ENCODE peak calls at places on chromosome 22, in seven cellular contexts. P is ovary; T is uterus; W is CD4-positive, alpha-beta memory T cell; A is tibial nerve; Y is cardiac muscle cell; M is fibroblast of lung. D is an unnamed sample. For H3K36me3, the result is how much of the 10 kb centered on the place peaks cover.

GRCh38 chr22:33409134-33409533 is 351.0 kb upstream of the SYN3 start:
- DNase-seq in M (no peak), T (no peak), Y (no peak), P (no peak), W (no peak), A (no peak), D (no peak)

GRCh38 chr22:26547426-26547825 is 35.2 kb upstream of the TFIP11 start:
- DNase-seq in T (no peak), A (no peak), W (no peak), Y (no peak), M (peak), P (no peak), D (no peak)

GRCh38 chr22:44668190-44668885 is 33.7 kb upstream of the PRR5 start:
- DNase-seq in P (peak), A (no peak), T (no peak), M (no peak), Y (peak), W (peak), D (peak)

GRCh38 chr22:32531955-32532818 is 57.6 kb downstream of the FBXO7 start:
- DNase-seq in W (no peak), T (peak), P (peak), A (peak), Y (peak), M (peak), D (peak)

GRCh38 chr22:39967103-39967829 is 7.1 kb downstream of the TMA7B start:
- DNase-seq in A (no peak), W (no peak), P (no peak), T (no peak), M (peak), Y (no peak), D (no peak)

GRCh38 chr22:44706488-44706887 is 4.5 kb downstream of the PRR5 start:
- DNase-seq in A (no peak), Y (no peak), M (no peak), T (no peak), W (no peak), P (no peak), D (no peak)

GRCh38 chr22:31620756-31621480 is 41.1 kb downstream of the PISD start:
- DNase-seq in W (no peak), A (no peak), T (no peak), P (no peak), M (no peak), Y (no peak), D (no peak)

GRCh38 chr22:30565341-30565740 is 9.1 kb downstream of the GAL3ST1 start:
- DNase-seq in A (no peak), M (no peak), T (no peak), P (no peak), Y (no peak), W (no peak), D (no peak)

GRCh38 chr22:23840026-23840425 is 1.2 kb upstream of the DERL3 start:
- DNase-seq in P (no peak), A (no peak), Y (no peak), T (no peak), W (no peak), M (no peak), D (no peak)

GRCh38 chr22:29314074-29314473 is 1.4 kb downstream of the RASL10A start:
- DNase-seq in M (no peak), P (no peak), T (no peak), W (peak), Y (no peak), A (no peak), D (no peak)

GRCh38 chr22:39825661-39826102 is 67.9 kb downstream of the ENTHD1 start:
- DNase-seq in P (no peak), W (no peak), M (no peak), T (no peak), A (no peak), Y (no peak), D (no peak)

GRCh38 chr22:23530766-23531282 is 49.3 kb downstream of the IGLL1 start:
- DNase-seq in A (no peak), P (no peak), M (no peak), Y (no peak), T (no peak), W (no peak), D (peak)

GRCh38 chr22:30591191-30591587 is 521 bp downstream of the PES1 start:
- DNase-seq in A (no peak), T (no peak), W (no peak), Y (no peak), M (peak), P (no peak), D (no peak)

GRCh38 chr22:39457047-39457545 is 284 bp downstream of the MGAT3 start:
- DNase-seq in P (no peak), M (no peak), W (no peak), Y (no peak), T (no peak), A (no peak), D (no peak)

GRCh38 chr22:40567626-40568328 is 68.7 kb downstream of the MRTFA start:
- DNase-seq in P (no peak), T (no peak), M (no peak), W (no peak), A (no peak), Y (no peak), D (no peak)

GRCh38 chr22:49566693-49567092 is 261.0 kb downstream of the BRD1 start:
- DNase-seq in P (no peak), Y (no peak), M (no peak), A (peak), W (no peak), T (peak), D (no peak)

GRCh38 chr22:28268845-28269244 is 349.8 kb upstream of the PITPNB start:
- DNase-seq in A (no peak), Y (no peak), P (no peak), T (no peak), M (no peak), W (no peak), D (peak)

GRCh38 chr22:23626286-23626975 is 5.7 kb downstream of the DRICH1 start:
- DNase-seq in W (no peak), Y (no peak), T (no peak), P (no peak), M (no peak), A (no peak), D (no peak)

GRCh38 chr22:40250608-40251007 is 72.9 kb downstream of the TNRC6B start:
- DNase-seq in W (no peak), Y (no peak), T (no peak), P (no peak), M (no peak), A (no peak), D (no peak)

GRCh38 chr22:49688516-49689254 is 139.0 kb downstream of the BRD1 start:
- DNase-seq in Y (no peak), W (no peak), T (no peak), A (no peak), P (no peak), M (no peak), D (no peak)

GRCh38 chr22:26922804-26923203 is 265.4 kb downstream of the MIAT start:
- DNase-seq in P (no peak), Y (peak), M (no peak), W (no peak), T (no peak), A (no peak), D (no peak)

GRCh38 chr22:35301370-35301874 is 1.7 kb downstream of the TOM1 start:
- DNase-seq in P (no peak), M (peak), Y (no peak), T (peak), A (no peak), W (no peak), D (peak)

GRCh38 chr22:29154364-29155048 is 51.2 kb upstream of the EMID1 start:
- DNase-seq in P (peak), T (peak), Y (peak), A (no peak), W (no peak), M (peak), D (peak)

GRCh38 chr22:26783886-26784285 is 126.5 kb downstream of the MIAT start:
- DNase-seq in T (no peak), A (no peak), M (no peak), W (no peak), P (no peak), Y (no peak), D (no peak)

GRCh38 chr22:23539135-23539838 is 40.8 kb downstream of the IGLL1 start:
- DNase-seq in P (peak), Y (peak), M (peak), A (peak), W (peak), T (peak), D (peak)

GRCh38 chr22:44538071-44538470 is 40.0 kb upstream of the RTL6 start:
- DNase-seq in W (no peak), M (peak), Y (no peak), P (no peak), T (no peak), A (no peak), D (no peak)

GRCh38 chr22:39738746-39739145 is 154.8 kb downstream of the ENTHD1 start:
- DNase-seq in W (no peak), T (no peak), Y (no peak), M (peak), P (no peak), A (no peak), D (no peak)

GRCh38 chr22:50417544-50417943 is 57.3 kb downstream of the SBF1 start:
- DNase-seq in Y (no peak), A (no peak), P (no peak), W (no peak), T (no peak), M (peak), D (no peak)

GRCh38 chr22:26593763-26594162 is 3.8 kb upstream of the TPST2 start:
- DNase-seq in Y (no peak), W (no peak), T (no peak), A (no peak), P (no peak), M (no peak), D (no peak)

DNA sequence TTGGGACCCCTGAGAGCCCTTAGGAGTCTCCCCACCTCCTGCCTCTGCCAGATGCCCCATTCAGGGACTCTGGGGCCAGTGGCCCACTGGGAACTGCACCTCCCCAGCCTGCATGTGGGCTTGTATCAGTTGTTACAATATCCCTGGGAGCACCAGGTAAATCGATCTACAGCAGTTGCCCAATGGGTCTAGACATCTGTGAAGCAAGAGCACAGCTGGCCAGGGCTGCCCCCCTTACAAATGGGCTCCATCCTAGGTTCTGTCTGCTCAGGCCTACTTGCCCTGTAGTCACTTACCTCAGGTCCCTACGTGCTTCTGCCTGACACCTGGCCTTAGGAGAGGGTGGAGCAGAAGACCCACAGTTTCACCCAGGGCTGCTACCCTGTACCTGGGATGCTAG is 62.7 kb downstream of the HIRA start:
- DNase-seq in Y (no peak), M (no peak), A (no peak), T (no peak), W (no peak), P (no peak), D (no peak)
- H3K36me3 ChIP-seq in Y (half or more), M (under half), A (under half), T (under half), W (under half), P (under half), D (under half)

GRCh38 chr22:38294193-38294592 is 21.4 kb upstream of the TMEM184B start:
- DNase-seq in W (no peak), A (no peak), Y (no peak), P (no peak), T (no peak), M (no peak), D (no peak)

GRCh38 chr22:38295863-38296262 is 21.4 kb downstream of the CSNK1E start:
- DNase-seq in P (no peak), M (no peak), T (no peak), Y (no peak), A (no peak), W (no peak), D (no peak)

GRCh38 chr22:38295339-38295738 is 21.9 kb downstream of the CSNK1E start:
- DNase-seq in Y (no peak), T (no peak), A (no peak), P (no peak), W (no peak), M (no peak), D (no peak)

GRCh38 chr22:38298312-38299000 is 18.8 kb downstream of the CSNK1E start:
- DNase-seq in A (no peak), P (no peak), Y (no peak), M (peak), T (no peak), W (peak), D (no peak)

GRCh38 chr22:38296372-38296771 is 20.9 kb downstream of the CSNK1E start:
- DNase-seq in M (no peak), T (no peak), A (no peak), Y (no peak), W (no peak), P (no peak), D (no peak)
- H3K36me3 ChIP-seq in M (half or more), T (under half), A (under half), Y (half or more), W (under half), P (under half), D (half or more)

GRCh38 chr22:42881298-42881697 is 24.2 kb upstream of the ARFGAP3 start:
- DNase-seq in M (no peak), Y (no peak), W (no peak), T (no peak), P (no peak), A (no peak), D (no peak)

GRCh38 chr22:42878561-42879305 is 21.7 kb upstream of the ARFGAP3 start:
- DNase-seq in W (no peak), A (no peak), M (no peak), P (no peak), Y (no peak), T (no peak), D (no peak)

GRCh38 chr22:42881982-42882656 is 25.0 kb upstream of the ARFGAP3 start:
- DNase-seq in M (no peak), W (no peak), Y (no peak), A (no peak), P (no peak), T (no peak), D (no peak)

GRCh38 chr22:42879371-42880021 is 22.4 kb upstream of the ARFGAP3 start:
- DNase-seq in T (no peak), W (no peak), P (no peak), Y (no peak), M (no peak), A (no peak), D (no peak)

DNA sequence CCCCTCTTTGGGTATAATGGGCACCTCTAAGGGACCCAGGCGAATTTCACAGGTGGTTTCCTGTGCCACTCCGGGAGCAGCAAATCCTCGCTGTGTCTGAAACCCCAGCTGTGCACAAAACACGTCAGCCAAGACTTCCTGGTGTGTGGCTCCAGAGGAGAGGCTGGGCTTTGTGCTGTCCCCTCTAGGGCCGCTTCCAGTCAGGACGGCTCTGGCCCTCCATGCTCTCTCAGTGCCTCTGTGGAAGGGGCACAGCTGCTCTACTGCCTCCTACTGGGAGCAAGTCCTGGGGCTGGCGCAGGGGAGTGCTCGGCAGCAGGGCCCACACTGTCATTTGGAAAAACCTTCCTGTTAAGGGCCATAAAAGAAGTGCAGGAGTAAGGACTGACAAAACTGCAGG is 23.7 kb upstream of the ARFGAP3 start:
- DNase-seq in Y (no peak), M (no peak), A (no peak), T (no peak), P (no peak), W (no peak), D (no peak)
- H3K36me3 ChIP-seq in Y (under half), M (under half), A (under half), T (under half), P (under half), W (half or more), D (under half)

DNA sequence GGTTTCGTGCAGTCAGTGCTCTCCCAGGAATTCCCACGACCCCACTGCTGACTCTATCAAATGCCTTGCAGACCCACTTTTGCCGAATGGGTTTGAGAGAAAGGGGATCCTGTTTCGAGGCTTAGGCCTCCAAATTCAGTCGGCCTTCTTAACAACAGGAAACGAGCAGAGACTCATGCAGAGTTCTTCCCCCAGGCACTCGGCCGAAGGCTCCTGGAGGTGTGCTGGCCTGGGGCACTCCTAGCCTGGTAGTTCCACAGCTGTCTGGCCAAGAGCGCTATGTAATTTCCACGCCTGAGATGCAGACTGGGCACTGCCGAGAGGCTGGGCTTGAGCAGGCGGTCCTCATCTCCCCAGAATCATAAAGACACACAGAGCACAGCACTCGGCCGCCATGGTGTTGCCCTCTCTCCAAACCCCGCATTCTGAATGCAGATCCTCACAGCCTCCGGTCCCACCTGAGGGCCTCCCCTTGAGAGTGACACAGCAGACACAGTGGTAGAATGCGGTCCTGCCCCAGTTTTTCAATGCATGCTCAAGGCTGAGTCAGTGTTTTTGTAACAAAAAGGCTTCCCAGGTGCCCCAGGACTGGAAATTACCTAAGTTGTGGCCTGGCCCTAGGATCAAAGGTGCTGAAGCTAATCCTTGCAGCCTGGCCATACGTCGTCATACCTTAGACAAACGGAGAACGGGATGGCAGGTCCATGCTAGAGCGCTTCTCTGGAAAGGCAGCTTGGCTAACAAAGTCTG is 30.2 kb upstream of the BID start:
- DNase-seq in P (no peak), Y (no peak), A (no peak), M (no peak), T (no peak), W (no peak), D (no peak)
- H3K36me3 ChIP-seq in P (under half), Y (under half), A (under half), M (under half), T (under half), W (under half), D (under half)

GRCh38 chr22:46673205-46673604 is 53.0 kb downstream of the GRAMD4 start:
- DNase-seq in M (no peak), T (no peak), W (no peak), P (no peak), A (no peak), Y (no peak), D (no peak)
- H3K36me3 ChIP-seq in M (under half), T (under half), W (under half), P (under half), A (under half), Y (under half), D (half or more)

DNA sequence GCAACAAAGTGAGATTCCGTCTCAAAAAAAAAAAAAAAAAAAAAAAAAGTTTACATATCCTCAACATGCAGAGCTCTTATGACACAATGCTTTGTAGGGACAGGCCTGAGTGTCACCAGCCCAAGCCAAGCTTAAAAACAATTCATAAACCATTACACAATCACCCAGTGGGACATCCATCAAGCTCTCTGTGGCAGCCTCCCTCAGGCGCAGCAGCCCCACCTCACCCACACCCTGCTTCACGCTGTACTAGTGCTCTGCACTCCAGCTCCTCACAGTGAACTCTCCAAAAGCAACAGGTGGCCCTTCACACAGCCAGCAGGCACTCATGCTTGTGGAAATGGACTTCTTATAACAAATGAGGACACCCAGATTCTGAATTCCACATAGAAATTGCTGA is 3.5 kb upstream of the FOXRED2 start:
- DNase-seq in P (no peak), T (no peak), W (no peak), M (no peak), Y (no peak), A (no peak), D (no peak)
- H3K36me3 ChIP-seq in P (under half), T (under half), W (under half), M (under half), Y (under half), A (under half), D (half or more)

GRCh38 chr22:22508274-22509176 is at the start of gene ZNF280B:
- DNase-seq in A (no peak), W (peak), Y (peak), P (peak), M (peak), T (peak), D (peak)

GRCh38 chr22:22506736-22507135 is 1.8 kb downstream of the ZNF280B start:
- DNase-seq in M (no peak), Y (no peak), T (no peak), P (no peak), A (no peak), W (no peak), D (no peak)

GRCh38 chr22:22513619-22514018 is 5.1 kb upstream of the ZNF280B start:
- DNase-seq in Y (no peak), M (no peak), P (no peak), W (no peak), T (no peak), A (no peak), D (no peak)

DNA sequence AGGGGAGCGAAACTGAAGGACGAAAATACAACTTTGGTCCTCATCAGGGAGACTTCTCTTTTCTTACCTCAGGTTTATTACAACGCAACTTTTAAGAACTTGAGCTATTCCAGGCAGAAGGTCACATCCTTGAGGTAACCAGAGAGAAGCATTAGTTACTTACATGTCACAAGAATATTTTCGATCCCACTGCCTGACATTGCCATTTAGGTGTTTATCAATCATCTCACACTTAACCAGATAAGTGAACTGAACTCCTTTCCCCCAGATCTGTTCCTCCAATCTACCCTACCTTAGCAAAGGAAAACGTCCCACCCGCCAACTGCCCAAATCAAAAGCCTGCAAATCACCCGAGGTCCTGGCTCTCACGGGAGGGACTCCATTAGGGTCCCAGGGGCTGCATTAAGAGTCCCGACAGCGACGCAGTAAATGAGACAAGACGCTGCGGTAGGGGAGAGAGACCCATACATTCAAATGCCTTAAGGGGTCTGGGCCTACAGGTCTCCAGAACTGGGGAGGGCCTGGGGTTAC is 734 bp downstream of the ZNF280B start:
- DNase-seq in P (no peak), Y (no peak), T (no peak), M (no peak), W (no peak), A (no peak), D (no peak)
- H3K36me3 ChIP-seq in P (under half), Y (under half), T (under half), M (under half), W (under half), A (under half), D (under half)

D was measured in heart left ventricle.